ENCODE peak calls at places on chromosomes 11 and 22, in nine cellular contexts. P is lower lobe of right lung, W is endodermal cell, V is H7, J is colonic mucosa, A is mesendoderm, I is bronchial epithelial cell, Q is A549, S is transverse colon. D is an unnamed sample.

GRCh38 chr22:27705391-27706080 is 96.0 kb downstream of the MN1 start:
- DNase-seq in S (no peak), P (no peak), A (no peak), J (no peak), I (no peak), W (no peak), V (no peak), Q (no peak), D (no peak)

GRCh38 chr22:47167056-47167455 is 404.6 kb downstream of the TBC1D22A start:
- DNase-seq in I (no peak), S (no peak), V (no peak), J (no peak), Q (no peak), P (peak; percentile 24), A (no peak), W (peak; percentile 48), D (no peak)

GRCh38 chr11:80443177-80443576 is 1002.3 kb upstream of the TENM4 start:
- DNase-seq in S (no peak), Q (no peak), I (peak; percentile 90), P (no peak), V (no peak), J (no peak), A (no peak), W (no peak), D (peak; percentile 79)

GRCh38 chr11:9876331-9876730 is 212.5 kb downstream of the SWAP70 start:
- DNase-seq in Q (no peak), V (no peak), P (no peak), A (no peak), I (no peak), S (no peak), W (no peak), J (no peak), D (no peak)

GRCh38 chr11:2210366-2211112 is 38.9 kb upstream of the TH start:
- DNase-seq in Q (no peak), A (no peak), I (no peak), J (peak; percentile 27), W (no peak), P (peak; percentile 28), S (peak; percentile 10), V (peak; percentile 25), D (no peak)

GRCh38 chr22:30047364-30047738 is 32.9 kb upstream of the HORMAD2 start:
- DNase-seq in P (no peak), V (peak; percentile 72), I (no peak), W (peak; percentile 65), A (peak; percentile 8), Q (no peak), J (no peak), S (no peak), D (no peak)

GRCh38 chr11:63917685-63918523 is 940 bp upstream of the RCOR2 start:
- DNase-seq in W (peak; percentile 95), Q (peak; percentile 80), S (peak; percentile 62), A (peak; percentile 97), P (no peak), V (peak; percentile 95), J (peak; percentile 90), I (no peak), D (peak; percentile 41)

GRCh38 chr22:46779651-46780050 is 17.2 kb downstream of the TBC1D22A start:
- DNase-seq in A (no peak), Q (no peak), S (no peak), P (no peak), W (no peak), J (no peak), V (no peak), I (no peak), D (no peak)

GRCh38 chr11:116454951-116455350 is 317.8 kb downstream of the BUD13 start:
- DNase-seq in J (no peak), I (no peak), S (no peak), P (no peak), W (no peak), A (no peak), Q (no peak), V (no peak), D (no peak)

GRCh38 chr11:20158597-20159257 is 1.5 kb downstream of the DBX1 start:
- DNase-seq in A (peak; percentile 88), V (peak; percentile 87), S (peak; percentile 31), J (no peak), W (peak; percentile 94), I (peak; percentile 36), Q (peak; percentile 28), P (peak; percentile 53), D (peak; percentile 68)
- H3K4me3 ChIP-seq in A (no peak overlapping the region), V (no peak overlapping the region), S (no peak overlapping the region), J (no peak overlapping the region), W (no peak overlapping the region), I (no peak overlapping the region), Q (no peak overlapping the region), P (no peak overlapping the region), D (no peak overlapping the region)

DNA sequence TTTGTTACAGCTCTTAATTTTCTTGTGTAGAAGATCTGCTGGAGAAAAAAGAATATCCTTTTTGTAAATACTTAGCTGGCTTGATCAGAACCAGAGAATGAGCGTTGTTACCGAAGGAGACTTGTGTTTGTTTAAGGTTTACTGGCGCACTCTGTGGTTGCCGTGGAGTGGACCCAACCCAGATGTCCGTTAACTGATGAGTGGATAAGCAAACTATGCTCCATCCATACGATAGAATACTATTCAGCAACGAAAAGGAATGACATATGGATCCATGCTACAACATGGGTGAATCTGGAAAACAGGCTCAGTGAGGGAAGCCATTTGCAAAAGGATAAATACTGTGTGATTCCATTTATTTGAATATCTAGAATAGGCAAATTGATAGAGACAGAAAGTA is 18.7 kb downstream of the PARVB start:
- DNase-seq in P (no peak), Q (no peak), J (no peak), V (no peak), A (no peak), S (no peak), W (no peak), I (no peak), D (no peak)
- H3K4me3 ChIP-seq in P (no peak overlapping the region), Q (no peak overlapping the region), J (no peak overlapping the region), V (no peak overlapping the region), A (no peak overlapping the region), S (no peak overlapping the region), W (no peak overlapping the region), I (no peak overlapping the region), D (no peak overlapping the region)

GRCh38 chr11:131546218-131546895 is 175.9 kb downstream of the NTM start:
- DNase-seq in P (no peak), A (peak; percentile 30), W (peak; percentile 82), J (no peak), Q (no peak), I (no peak), V (peak; percentile 44), S (no peak), D (no peak)

GRCh38 chr11:131549099-131549498 is 178.7 kb downstream of the NTM start:
- DNase-seq in S (no peak), P (no peak), A (no peak), V (no peak), W (no peak), J (no peak), Q (no peak), I (no peak), D (no peak)

DNA sequence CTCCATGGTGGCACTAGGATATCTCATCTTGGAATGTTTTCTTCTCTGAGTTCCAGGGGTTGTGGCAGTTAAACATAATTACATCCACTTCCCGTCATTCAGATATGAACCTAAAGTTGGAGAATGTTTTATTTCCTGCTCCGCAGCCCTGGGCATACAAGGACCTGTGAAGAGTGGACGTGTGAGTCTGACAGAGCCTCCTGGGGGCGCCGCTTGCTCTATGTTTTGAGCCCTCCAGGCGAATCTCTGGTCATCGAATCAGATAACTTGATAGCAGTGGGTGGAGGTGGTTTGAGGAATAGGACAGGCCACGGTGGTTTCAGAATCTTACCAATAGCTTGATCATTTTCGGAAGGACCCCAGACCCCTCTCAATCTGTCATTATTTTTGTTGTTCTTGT is 174.2 kb downstream of the NTM start:
- DNase-seq in Q (no peak), V (peak; percentile 43), S (no peak), I (no peak), A (peak; percentile 71), P (no peak), J (no peak), W (peak; percentile 85), D (no peak)
- H3K4me3 ChIP-seq in Q (no peak overlapping the region), V (no peak overlapping the region), S (no peak overlapping the region), I (no peak overlapping the region), A (no peak overlapping the region), P (no peak overlapping the region), J (no peak overlapping the region), W (no peak overlapping the region), D (no peak overlapping the region)

GRCh38 chr11:93329936-93330445 is 551 bp upstream of the DEUP1 start:
- DNase-seq in W (peak; percentile 79), J (peak; percentile 19), I (peak; percentile 8), S (no peak), P (no peak), Q (no peak), A (peak; percentile 53), V (peak; percentile 64), D (no peak)
- H3K4me3 ChIP-seq in W (peak overlapping the region; percentile 80), J (peak overlapping the region; percentile 35), I (peak overlapping the region; percentile 31), S (peak overlapping the region; percentile 28), P (peak overlapping the region; percentile 40), Q (peak overlapping the region; percentile 53), A (peak overlapping the region; percentile 29), V (peak overlapping the region; percentile 55), D (no peak overlapping the region)

D was measured in epithelial cell of esophagus.